ENCODE peak calls at places on chromosomes 4 and X, in four cellular contexts. R is K562, I is WTC11, P is HepG2. O is an unnamed sample.

GRCh38 chr4:1055721-1056590 is 44.5 kb downstream of the FGFRL1 start:
- DNase-seq in I (peak; percentile 59), R (peak; percentile 69), P (no peak), O (no peak)

GRCh38 chr4:136078971-136079370 is 1453.3 kb downstream of the PCDH18 start:
- DNase-seq in P (no peak), R (no peak), I (no peak), O (no peak)

GRCh38 chr4:102553982-102554381 is 52.8 kb downstream of the NFKB1 start:
- DNase-seq in I (no peak), P (no peak), R (no peak), O (no peak)

GRCh38 chr4:7359302-7360063 is 75.2 kb downstream of the PSAPL1 start:
- DNase-seq in R (no peak), I (no peak), P (no peak), O (no peak)

GRCh38 chr4:143348233-143349077 is 11.8 kb downstream of the GAB1 start:
- DNase-seq in P (no peak), R (peak; percentile 80), I (no peak), O (no peak)

GRCh38 chrX:140273921-140274320 is 230.9 kb downstream of the SOX3 start:
- DNase-seq in P (no peak), R (no peak), I (no peak), O (no peak)

GRCh38 chrX:8731579-8732395 is at the start of gene ANOS1:
- DNase-seq in P (no peak), R (no peak), I (peak; percentile 78), O (no peak)

GRCh38 chrX:67692246-67692645 is 148.4 kb downstream of the AR start:
- DNase-seq in P (no peak), I (no peak), R (no peak), O (no peak)

GRCh38 chr4:100898844-100899243 is 381.0 kb upstream of the EMCN start:
- DNase-seq in R (no peak), I (no peak), P (no peak), O (no peak)

GRCh38 chrX:132270699-132271098 is 51.5 kb upstream of the RAP2C start:
- DNase-seq in R (no peak), P (no peak), I (no peak), O (no peak)

GRCh38 chr4:69708211-69708610 is 52.2 kb downstream of the SULT1B1 start:
- DNase-seq in I (no peak), P (no peak), R (no peak), O (no peak)

GRCh38 chrX:136899206-136899605 is 18.7 kb upstream of the RBMX start:
- DNase-seq in P (no peak), R (no peak), I (no peak), O (no peak)

GRCh38 chr4:158884280-158884679 is 115.5 kb downstream of the FNIP2 start:
- DNase-seq in R (no peak), I (no peak), P (no peak), O (no peak)

GRCh38 chrX:39972340-39972739 is 125.4 kb downstream of the BCOR start:
- DNase-seq in P (no peak), I (no peak), R (no peak), O (no peak)

GRCh38 chrX:44828008-44828605 is 15.7 kb upstream of the DUSP21 start:
- DNase-seq in I (no peak), P (no peak), R (peak; percentile 9), O (no peak)
- TF ChIP-seq ELF4 in I (no peak), P (no peak), R (no peak), O (no peak)

DNA sequence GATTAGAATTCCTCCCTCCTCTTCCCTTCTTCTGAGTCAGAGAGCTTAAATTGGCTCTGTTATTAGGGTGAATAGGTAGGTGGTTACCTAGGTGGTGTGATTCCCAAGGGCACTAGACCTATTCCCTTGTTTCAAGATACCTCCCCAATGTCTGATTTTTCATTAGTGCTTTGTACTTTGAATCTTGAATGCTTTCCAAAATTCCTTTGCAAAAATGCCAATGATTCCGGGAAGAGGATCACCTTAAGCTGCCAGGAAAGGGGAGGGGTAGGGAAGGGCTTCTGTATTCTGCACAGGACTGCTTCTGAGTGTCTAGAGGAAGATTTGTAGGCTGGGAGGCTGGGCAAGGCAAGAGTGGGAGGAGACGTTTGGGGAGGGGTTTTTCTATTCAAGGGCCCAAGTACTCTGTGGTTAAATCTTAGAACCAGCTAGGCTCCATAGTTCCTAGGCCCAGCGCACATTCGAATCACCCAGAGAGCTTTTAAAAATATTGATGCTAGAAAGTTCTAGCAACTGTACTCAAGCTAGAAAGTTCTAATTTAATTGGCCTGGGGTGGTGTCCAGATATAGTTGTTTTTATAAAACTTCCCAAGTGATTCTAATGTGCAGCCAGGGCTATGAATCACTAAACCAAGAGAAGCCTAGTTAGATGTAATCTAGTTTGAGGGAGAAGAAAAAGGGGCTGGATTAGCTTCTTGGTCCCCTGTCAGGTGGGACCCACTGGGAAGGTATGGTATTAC is 24.2 kb upstream of the MSN start:
- DNase-seq in P (no peak), R (no peak), I (no peak), O (no peak)
- TF ChIP-seq ELF4 in P (no peak), R (no peak), I (no peak), O (no peak)

GRCh38 chr4:24850669-24851068 is 55.3 kb downstream of the SOD3 start:
- DNase-seq in R (no peak), P (no peak), I (no peak), O (no peak)
- TF ChIP-seq ELF4 in R (no peak), P (no peak), I (no peak), O (no peak)

DNA sequence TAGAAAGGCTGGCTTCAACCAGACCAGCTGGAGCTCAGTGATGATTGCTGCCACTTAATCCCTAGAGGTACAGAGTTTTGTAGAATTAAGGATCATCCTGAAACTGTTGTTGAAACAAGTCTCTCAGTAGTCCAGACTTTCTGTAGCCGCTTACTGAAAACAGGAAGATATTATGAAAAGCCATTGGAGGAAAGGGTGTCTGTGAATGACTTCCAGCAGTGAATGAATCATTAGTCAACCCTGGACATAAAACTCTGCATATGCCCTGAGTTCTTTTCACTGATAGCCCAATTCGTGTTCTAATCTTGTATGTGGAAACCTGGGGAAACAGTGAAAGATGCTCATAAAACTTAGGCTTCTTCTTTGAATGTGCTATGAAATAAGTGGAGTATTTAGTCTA is 14.8 kb downstream of the HOPX start:
- DNase-seq in R (no peak), P (no peak), I (no peak), O (no peak)
- TF ChIP-seq ELF4 in R (no peak), P (no peak), I (no peak), O (no peak)

O was measured in HEK293T.